ENCODE peak calls at places on chromosomes 16 and 17, in nine cellular contexts. G is cardiac muscle cell, P is IMR-90, J is esophagus squamous epithelium, A is ovary, M is aorta, D is PC-3, Z is caudate nucleus, S is body of pancreas. O is an unnamed sample.

GRCh38 chr16:85750021-85750826 is 672 bp downstream of the C16orf74 start:
- DNase-seq in G (peak), P (peak), J (no peak), A (peak), M (no peak), D (peak), Z (no peak), S (no peak), O (no peak)

GRCh38 chr16:14179116-14179515 is 108.0 kb downstream of the MRTFB start:
- DNase-seq in G (no peak), P (peak), J (no peak), A (no peak), M (no peak), D (peak), Z (no peak), S (no peak), O (no peak)

GRCh38 chr16:49268667-49269066 is 13.0 kb downstream of the CBLN1 start:
- DNase-seq in G (no peak), P (no peak), J (no peak), A (no peak), M (no peak), D (no peak), Z (no peak), S (no peak), O (no peak)

GRCh38 chr16:47507701-47508100 is 46.6 kb downstream of the PHKB start:
- DNase-seq in G (no peak), P (peak), J (no peak), A (no peak), M (no peak), D (no peak), Z (no peak), S (no peak), O (no peak)

GRCh38 chr16:9039208-9039607 is 52.2 kb upstream of the HAPSTR1 start:
- DNase-seq in G (peak), P (peak), J (no peak), A (no peak), M (no peak), D (no peak), Z (no peak), S (no peak), O (no peak)

GRCh38 chr17:29640981-29641642 is 18.4 kb upstream of the CORO6 start:
- DNase-seq in G (no peak), P (no peak), J (no peak), A (no peak), M (no peak), D (no peak), Z (no peak), S (no peak), O (no peak)

GRCh38 chr16:29744541-29745101 is 1.2 kb downstream of the C16orf54 start:
- DNase-seq in G (no peak), P (no peak), J (no peak), A (no peak), M (no peak), D (no peak), Z (no peak), S (no peak), O (no peak)

GRCh38 chr17:17216776-17217175 is 10.6 kb upstream of the PLD6 start:
- DNase-seq in G (no peak), P (no peak), J (no peak), A (no peak), M (no peak), D (no peak), Z (no peak), S (no peak), O (no peak)

GRCh38 chr17:6505425-6506142 is 50.8 kb downstream of the PITPNM3 start:
- DNase-seq in G (no peak), P (peak), J (no peak), A (no peak), M (peak), D (peak), Z (no peak), S (no peak), O (peak)

GRCh38 chr17:48592097-48592496 is 1.5 kb downstream of the HOXB5 start:
- DNase-seq in G (no peak), P (peak), J (no peak), A (no peak), M (no peak), D (no peak), Z (no peak), S (no peak), O (no peak)

GRCh38 chr17:43671075-43671692 is 9.5 kb upstream of the MEOX1 start:
- DNase-seq in G (no peak), P (no peak), J (no peak), A (no peak), M (no peak), D (peak), Z (no peak), S (peak), O (no peak)

GRCh38 chr16:3793161-3793576 is 75.8 kb upstream of the TRAP1 start:
- DNase-seq in G (peak), P (no peak), J (no peak), A (peak), M (no peak), D (no peak), Z (no peak), S (no peak), O (no peak)

GRCh38 chr16:79707867-79708266 is 107.3 kb upstream of the MAF start:
- DNase-seq in G (no peak), P (no peak), J (no peak), A (peak), M (peak), D (no peak), Z (no peak), S (peak), O (no peak)

GRCh38 chr17:2071421-2072281 is 16.7 kb downstream of the HIC1 start:
- DNase-seq in G (no peak), P (peak), J (no peak), A (peak), M (no peak), D (no peak), Z (no peak), S (no peak), O (peak)

GRCh38 chr17:15409721-15410247 is 57.6 kb downstream of the CDRT4 start:
- DNase-seq in G (no peak), P (peak), J (no peak), A (peak), M (no peak), D (peak), Z (no peak), S (peak), O (peak)

GRCh38 chr16:1823821-1824220 is 2.8 kb downstream of the HAGH start:
- DNase-seq in G (peak), P (peak), J (no peak), A (no peak), M (no peak), D (peak), Z (no peak), S (peak), O (peak)

GRCh38 chr16:69311533-69312388 is 611 bp downstream of the VPS4A start:
- DNase-seq in G (peak), P (no peak), J (no peak), A (peak), M (peak), D (peak), Z (peak), S (peak), O (peak)

GRCh38 chr17:18280239-18280638 is 19.8 kb downstream of the MIEF2 start:
- DNase-seq in G (no peak), P (no peak), J (no peak), A (no peak), M (no peak), D (no peak), Z (no peak), S (no peak), O (no peak)

GRCh38 chr17:56478836-56479447 is 114.6 kb upstream of the NOG start:
- DNase-seq in G (peak), P (peak), J (no peak), A (no peak), M (no peak), D (peak), Z (no peak), S (peak), O (no peak)

GRCh38 chr17:27290916-27291598 is 2.9 kb upstream of the WSB1 start:
- DNase-seq in G (peak), P (no peak), J (no peak), A (no peak), M (no peak), D (peak), Z (no peak), S (no peak), O (no peak)

GRCh38 chr17:47188266-47188665 is 829 bp downstream of the CDC27 start:
- DNase-seq in G (no peak), P (peak), J (no peak), A (no peak), M (no peak), D (peak), Z (no peak), S (peak), O (no peak)

GRCh38 chr17:47188799-47189731 is at the start of gene CDC27:
- DNase-seq in G (peak), P (peak), J (peak), A (peak), M (peak), D (peak), Z (peak), S (peak), O (peak)

GRCh38 chr17:47180337-47180736 is 8.8 kb downstream of the CDC27 start:
- DNase-seq in G (no peak), P (no peak), J (no peak), A (no peak), M (no peak), D (no peak), Z (no peak), S (no peak), O (no peak)

GRCh38 chr17:47189732-47190621 is 882 bp upstream of the CDC27 start:
- DNase-seq in G (no peak), P (no peak), J (no peak), A (no peak), M (no peak), D (no peak), Z (no peak), S (no peak), O (no peak)

GRCh38 chr17:47184671-47185070 is 4.4 kb downstream of the CDC27 start:
- DNase-seq in G (peak), P (no peak), J (no peak), A (no peak), M (no peak), D (no peak), Z (no peak), S (no peak), O (no peak)
- H3K27ac ChIP-seq in G (peak), P (no peak), J (no peak), A (no peak), M (no peak), D (no peak), Z (no peak), S (no peak), O (no peak)

GRCh38 chr17:60676758-60677307 is 818 bp upstream of the BCAS3 start:
- DNase-seq in G (peak), P (no peak), J (no peak), A (no peak), M (peak), D (no peak), Z (no peak), S (no peak), O (no peak)
- H3K27ac ChIP-seq in G (peak), P (no peak), J (peak), A (no peak), M (no peak), D (no peak), Z (peak), S (peak), O (no peak)

GRCh38 chr16:88790312-88791150 is 5.5 kb upstream of the PIEZO1 start:
- DNase-seq in G (no peak), P (peak), J (no peak), A (no peak), M (peak), D (no peak), Z (no peak), S (peak), O (no peak)
- H3K27ac ChIP-seq in G (no peak), P (no peak), J (no peak), A (no peak), M (no peak), D (no peak), Z (no peak), S (peak), O (peak)

DNA sequence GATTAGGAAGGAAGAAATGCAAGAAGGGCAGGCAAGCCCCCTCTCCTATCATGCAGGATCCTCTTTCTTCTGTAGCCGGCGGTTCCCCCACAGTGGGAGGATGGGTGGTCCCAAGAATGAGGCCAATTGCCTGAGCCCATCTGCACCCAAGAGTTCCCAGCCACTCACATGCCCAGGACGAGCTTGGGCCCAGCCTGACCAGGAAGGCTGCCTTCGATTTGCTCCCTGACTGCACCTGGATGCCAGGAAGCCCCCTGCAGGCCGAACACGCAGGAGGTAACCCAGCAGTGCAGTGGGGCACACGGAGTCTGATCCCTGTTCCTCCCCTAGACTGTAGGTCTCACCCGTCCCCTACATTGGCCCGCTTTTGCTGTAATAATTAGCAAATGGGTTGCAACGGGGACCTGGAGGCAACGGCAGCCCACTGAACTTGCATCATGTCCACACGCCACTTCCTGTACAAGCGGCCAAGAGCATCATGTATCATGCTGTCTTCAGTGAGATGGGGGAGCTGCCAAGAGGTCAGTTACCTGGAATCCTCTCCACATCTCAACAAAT is 67.5 kb downstream of the AMFR start:
- DNase-seq in G (no peak), P (no peak), J (no peak), A (no peak), M (peak), D (no peak), Z (no peak), S (peak), O (no peak)
- H3K27ac ChIP-seq in G (no peak), P (peak), J (no peak), A (no peak), M (peak), D (no peak), Z (peak), S (peak), O (peak)

GRCh38 chr16:12296991-12297390 is 320.5 kb downstream of the SNX29 start:
- DNase-seq in G (no peak), P (no peak), J (no peak), A (no peak), M (no peak), D (no peak), Z (no peak), S (no peak), O (no peak)
- H3K27ac ChIP-seq in G (no peak), P (no peak), J (no peak), A (no peak), M (no peak), D (no peak), Z (no peak), S (no peak), O (no peak)

GRCh38 chr17:31584436-31585279 is 193.2 kb downstream of the RAB11FIP4 start:
- DNase-seq in G (no peak), P (no peak), J (no peak), A (no peak), M (no peak), D (no peak), Z (no peak), S (no peak), O (no peak)
- H3K27ac ChIP-seq in G (no peak), P (no peak), J (no peak), A (no peak), M (no peak), D (no peak), Z (no peak), S (no peak), O (no peak)

GRCh38 chr17:19341641-19342610 is 20.6 kb downstream of the B9D1 start:
- DNase-seq in G (peak), P (peak), J (no peak), A (no peak), M (peak), D (no peak), Z (no peak), S (no peak), O (no peak)
- H3K27ac ChIP-seq in G (peak), P (no peak), J (no peak), A (peak), M (no peak), D (no peak), Z (peak), S (no peak), O (no peak)

O was measured in SJSA1.